ENCODE peak calls at places on chromosomes 16 and 17, in nine cellular contexts. G is activated T-helper 1 cell treated with anti-CD3 and anti-CD28 coated beads, Interleukin-2, amount 50 U/mL, for 16 hours; A is endothelial cell; W is stimulated activated CD4-positive, alpha-beta T cell treated with anti-CD3 and anti-CD28 coated beads, TNF-alpha, amount 100 ng/mL, for 48 hours; N is SHP77; P is hepatocyte; K is Daoy; C is activated CD4-positive, alpha-beta T cell treated with anti-CD3 and anti-CD28 coated beads, Interleukin-2, amount 50 U/mL, for 1 hour; I is EH. V is an unnamed sample.

GRCh38 chr17:80780381-80781187 is 211.1 kb upstream of the CHMP6 start:
- DNase-seq in G (no peak), A (no peak), W (peak), N (no peak), P (peak), K (no peak), C (no peak), I (no peak), V (no peak)

GRCh38 chr16:83963277-83964119 is 4.5 kb upstream of the NECAB2 start:
- DNase-seq in G (no peak), A (no peak), W (no peak), N (no peak), P (no peak), K (no peak), C (no peak), I (no peak), V (no peak)

GRCh38 chr17:80789356-80789902 is 202.2 kb upstream of the CHMP6 start:
- DNase-seq in G (no peak), A (no peak), W (no peak), N (no peak), P (peak), K (peak), C (no peak), I (peak), V (peak)

GRCh38 chr17:46848534-46848933 is 2.8 kb upstream of the WNT9B start:
- DNase-seq in G (no peak), A (no peak), W (no peak), N (no peak), P (no peak), K (no peak), C (no peak), I (no peak), V (no peak)

GRCh38 chr17:17351901-17352781 is 49.0 kb downstream of the NT5M start:
- DNase-seq in G (no peak), A (no peak), W (no peak), N (peak), P (peak), K (peak), C (no peak), I (peak), V (peak)

GRCh38 chr17:57404073-57404472 is 147.8 kb downstream of the MSI2 start:
- DNase-seq in G (no peak), A (no peak), W (no peak), N (no peak), P (no peak), K (no peak), C (no peak), I (no peak), V (no peak)

GRCh38 chr17:57527437-57528083 is 217.5 kb downstream of the CCDC182 start:
- DNase-seq in G (no peak), A (no peak), W (no peak), N (no peak), P (peak), K (no peak), C (no peak), I (no peak), V (no peak)

GRCh38 chr16:49459953-49460735 is 86.5 kb downstream of the C16orf78 start:
- DNase-seq in G (no peak), A (no peak), W (no peak), N (no peak), P (no peak), K (no peak), C (no peak), I (no peak), V (no peak)

GRCh38 chr17:38893612-38894011 is 23.8 kb downstream of the LASP1 start:
- DNase-seq in G (no peak), A (no peak), W (no peak), N (no peak), P (no peak), K (no peak), C (no peak), I (no peak), V (no peak)

GRCh38 chr17:40526668-40527067 is 25.2 kb upstream of the TNS4 start:
- DNase-seq in G (no peak), A (no peak), W (no peak), N (no peak), P (no peak), K (no peak), C (no peak), I (no peak), V (no peak)

V was measured in SW480.